ENCODE peak calls at places on chromosome 11, in six cellular contexts. V is psoas muscle, Y is AG10803, J is keratinocyte, L is astrocyte of the cerebellum, P is body of pancreas. S is an unnamed sample.

GRCh38 chr11:21768388-21768787 is 424.5 kb upstream of the ANO5 start:
- DNase-seq in V (no peak), Y (no peak), J (no peak), L (no peak), P (no peak), S (no peak)

GRCh38 chr11:115720537-115721308 is 216.5 kb upstream of the CADM1 start:
- DNase-seq in V (no peak), Y (no peak), J (no peak), L (no peak), P (peak; percentile 25), S (no peak)

GRCh38 chr11:94751216-94751612 is 16.9 kb upstream of the AMOTL1 start:
- DNase-seq in V (peak; percentile 14), Y (no peak), J (no peak), L (no peak), P (no peak), S (no peak)

GRCh38 chr11:829946-830294 is 2.2 kb downstream of the CRACR2B start:
- DNase-seq in V (no peak), Y (no peak), J (no peak), L (no peak), P (no peak), S (no peak)

GRCh38 chr11:10407749-10408472 is 47.2 kb upstream of the AMPD3 start:
- DNase-seq in V (peak; percentile 45), Y (no peak), J (no peak), L (no peak), P (no peak), S (no peak)

GRCh38 chr11:28347351-28347750 is 239.2 kb downstream of the METTL15 start:
- DNase-seq in V (no peak), Y (peak; percentile 48), J (no peak), L (no peak), P (no peak), S (no peak)

GRCh38 chr11:1075341-1075911 is 752 bp downstream of the MUC2 start:
- DNase-seq in V (peak; percentile 14), Y (no peak), J (no peak), L (no peak), P (no peak), S (no peak)

GRCh38 chr11:43644626-43645299 is 35.8 kb upstream of the HSD17B12 start:
- DNase-seq in V (no peak), Y (peak; percentile 38), J (no peak), L (no peak), P (no peak), S (peak; percentile 26)

GRCh38 chr11:17578958-17579357 is 31.9 kb downstream of the OTOG start:
- DNase-seq in V (no peak), Y (no peak), J (no peak), L (no peak), P (no peak), S (no peak)

GRCh38 chr11:119093951-119094815 is 7.5 kb downstream of the DPAGT1 start:
- DNase-seq in V (peak; percentile 41), Y (peak; percentile 51), J (no peak), L (no peak), P (peak; percentile 49), S (peak; percentile 45)

GRCh38 chr11:108929241-108929640 is 264.4 kb downstream of the DDX10 start:
- DNase-seq in V (no peak), Y (peak; percentile 97), J (peak; percentile 57), L (peak; percentile 65), P (no peak), S (peak; percentile 97)

GRCh38 chr11:34405079-34405858 is 33.5 kb upstream of the CAT start:
- DNase-seq in V (no peak), Y (peak; percentile 71), J (no peak), L (no peak), P (no peak), S (no peak)

GRCh38 chr11:63671322-63672155 is at the start of gene ATL3:
- DNase-seq in V (peak; percentile 98), Y (peak; percentile 91), J (peak; percentile 70), L (peak; percentile 86), P (peak; percentile 98), S (peak; percentile 97)

GRCh38 chr11:120773501-120774031 is 250.3 kb upstream of the TBCEL start:
- DNase-seq in V (no peak), Y (peak; percentile 17), J (no peak), L (no peak), P (no peak), S (peak; percentile 33)

GRCh38 chr11:45334410-45334809 is 48.3 kb upstream of the SYT13 start:
- DNase-seq in V (no peak), Y (no peak), J (no peak), L (no peak), P (no peak), S (no peak)

GRCh38 chr11:45333023-45333422 is 46.9 kb upstream of the SYT13 start:
- DNase-seq in V (no peak), Y (no peak), J (no peak), L (no peak), P (no peak), S (peak; percentile 9)

GRCh38 chr11:45333506-45333971 is 47.4 kb upstream of the SYT13 start:
- DNase-seq in V (no peak), Y (peak; percentile 45), J (no peak), L (no peak), P (peak; percentile 47), S (peak; percentile 73)

GRCh38 chr11:45331839-45332485 is 45.8 kb upstream of the SYT13 start:
- DNase-seq in V (no peak), Y (no peak), J (no peak), L (no peak), P (no peak), S (no peak)

DNA sequence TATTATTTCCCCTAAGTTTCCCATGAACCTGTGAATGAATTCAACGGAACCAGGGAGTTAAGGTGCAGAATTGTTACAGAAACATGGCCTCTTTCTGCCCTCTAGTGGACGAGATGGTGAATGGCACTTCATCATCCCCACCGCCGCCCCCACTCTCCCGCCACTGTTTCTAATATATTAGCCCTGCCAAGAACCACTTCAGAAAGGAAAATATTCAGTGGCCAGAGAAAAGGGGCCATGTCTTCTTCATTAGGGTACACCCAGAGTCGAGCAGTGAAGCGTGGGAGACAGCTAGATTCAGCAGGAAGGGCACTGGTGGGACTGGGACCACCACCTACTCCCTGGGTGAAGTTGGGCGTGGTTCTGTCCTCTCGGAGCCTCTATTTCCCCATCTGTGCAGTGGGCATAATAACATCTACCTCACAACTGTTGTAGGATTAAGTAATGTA is 46.4 kb upstream of the SYT13 start:
- DNase-seq in V (no peak), Y (peak; percentile 23), J (no peak), L (peak; percentile 12), P (peak; percentile 40), S (peak; percentile 59)
- TF ChIP-seq CTCF in V (peak; percentile 84), Y (peak; percentile 70), J (peak; percentile 32), L (peak; percentile 63), P (peak; percentile 58), S (peak; percentile 59)

DNA sequence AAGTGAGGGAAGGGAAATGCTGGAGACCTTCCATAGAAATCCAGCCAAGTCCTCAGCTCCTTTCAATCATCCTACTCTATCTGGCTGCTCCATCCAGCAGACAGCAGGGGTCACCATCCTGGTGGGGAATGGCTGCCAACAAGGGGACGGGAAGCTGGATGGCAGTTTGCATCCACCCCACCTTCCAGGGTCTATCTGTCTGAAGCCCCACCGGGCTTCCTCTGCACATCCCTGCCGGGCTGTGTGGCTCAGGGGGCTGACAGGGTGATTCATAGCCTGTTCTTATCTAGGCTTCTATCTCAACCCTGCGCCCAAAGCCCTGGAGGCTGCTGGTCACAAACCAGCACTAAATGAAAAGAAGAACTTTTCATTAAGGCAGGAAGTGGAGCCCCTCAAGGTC is 1.1 kb downstream of the SYTL2 start:
- DNase-seq in V (peak; percentile 15), Y (no peak), J (no peak), L (no peak), P (no peak), S (no peak)
- H3K4me3 ChIP-seq in V (peak overlapping the region; percentile 79), Y (peak overlapping the region; percentile 74), J (no peak overlapping the region), L (peak overlapping the region; percentile 62), P (no peak overlapping the region), S (no peak overlapping the region)

GRCh38 chr11:84398017-84398626 is 1112.0 kb upstream of the CCDC90B start:
- DNase-seq in V (no peak), Y (peak; percentile 21), J (no peak), L (no peak), P (no peak), S (peak; percentile 66)
- TF ChIP-seq CTCF in V (no peak), Y (peak; percentile 55), J (peak; percentile 50), L (peak; percentile 42), P (peak; percentile 29), S (peak; percentile 64)

DNA sequence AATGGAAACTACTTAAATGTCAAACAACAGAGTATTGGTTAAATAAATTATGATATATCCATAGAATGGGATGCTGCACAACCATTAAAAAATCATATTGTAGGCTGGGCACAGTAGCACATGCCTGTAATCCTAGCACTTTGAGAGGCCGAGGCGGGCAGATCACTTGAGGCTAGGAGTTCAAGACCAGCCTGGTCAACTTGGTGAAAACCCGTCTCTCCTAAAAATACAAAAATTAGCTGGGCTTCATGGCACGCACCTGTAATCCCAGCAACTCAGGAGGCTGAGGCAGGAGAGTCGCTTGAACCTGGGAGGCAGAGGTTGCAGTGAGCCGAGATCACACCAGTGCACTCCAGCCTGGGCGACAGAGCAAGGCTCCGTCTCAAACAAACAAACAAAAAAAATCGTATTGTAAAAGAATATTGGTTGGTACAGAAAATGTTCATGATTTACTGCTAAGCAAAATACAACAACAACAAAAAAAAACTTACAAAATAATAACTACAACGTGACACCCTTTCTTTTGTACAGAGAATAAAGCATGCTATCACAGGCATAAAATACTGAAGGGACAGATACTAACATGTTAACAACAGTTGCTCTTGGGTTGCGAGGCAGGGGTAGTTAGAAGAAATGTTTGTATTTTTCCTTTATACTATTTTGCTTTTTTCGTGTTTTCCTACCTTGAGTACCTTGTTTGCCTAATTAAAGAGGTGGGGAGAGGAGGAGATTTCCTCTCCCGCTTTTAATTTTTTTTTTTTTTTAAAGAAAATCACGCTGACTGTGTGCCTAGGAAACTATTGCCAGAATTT is 21.3 kb upstream of the RRAS2 start:
- DNase-seq in V (no peak), Y (no peak), J (no peak), L (no peak), P (no peak), S (no peak)
- H3K4me3 ChIP-seq in V (peak overlapping the region; percentile 76), Y (peak overlapping the region; percentile 57), J (peak overlapping the region; percentile 69), L (peak overlapping the region; percentile 49), P (no peak overlapping the region), S (peak overlapping the region; percentile 52)

DNA sequence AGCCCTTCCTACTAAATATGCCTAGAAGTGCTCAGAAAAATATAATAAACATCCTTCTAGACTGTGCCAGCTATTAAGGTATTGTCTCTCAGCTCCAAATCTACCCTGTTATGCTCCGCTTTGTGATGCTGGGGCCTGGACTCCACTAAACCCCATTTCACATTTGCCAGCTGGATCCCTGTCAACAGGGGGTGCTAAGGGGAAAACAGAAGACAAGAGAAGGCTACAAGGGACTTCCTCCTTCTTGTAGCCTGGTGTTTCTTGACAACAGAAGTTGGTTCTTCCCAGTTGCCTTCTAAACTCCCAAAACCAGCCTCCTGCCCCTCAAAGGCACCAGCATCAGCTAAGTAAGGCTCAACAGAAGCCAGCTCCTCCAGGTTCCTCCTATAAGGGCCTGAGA is 5.2 kb downstream of the NUMA1 start:
- DNase-seq in V (no peak), Y (no peak), J (no peak), L (no peak), P (no peak), S (no peak)
- TF ChIP-seq CTCF in V (no peak), Y (peak; percentile 18), J (peak; percentile 28), L (peak; percentile 7), P (no peak), S (peak; percentile 2)